ENCODE peak calls at places on chromosomes 5 and 9, in eight cellular contexts. F is COLO829; U is NCI-H1694; Z is KG1; O is posterior cingulate gyrus; X is NCI-H1092 treated with DMSO at 0.1 percent for 48 hours; D is NCI-H2029; G is stimulated activated CD8-positive, alpha-beta memory T cell treated with anti-CD3 and anti-CD28 coated beads, Interleukin-12 subunit alpha, Interleukin-12 subunit beta, amount 100 ng/mL, for 1 hour. W is an unnamed sample.

GRCh38 chr9:12798066-12798770 is 23.4 kb downstream of the LURAP1L start:
- DNase-seq in F (no peak), U (peak), Z (no peak), O (no peak), X (peak), D (no peak), G (no peak), W (no peak)

GRCh38 chr5:154209591-154210081 is 19.1 kb downstream of the GALNT10 start:
- DNase-seq in F (no peak), U (no peak), Z (no peak), O (no peak), X (no peak), D (peak), G (no peak), W (no peak)

GRCh38 chr5:151493599-151494136 is 46.3 kb downstream of the SLC36A1 start:
- DNase-seq in F (no peak), U (no peak), Z (no peak), O (no peak), X (no peak), D (no peak), G (no peak), W (no peak)

GRCh38 chr5:180598797-180599589 is 7.7 kb upstream of the SCGB3A1 start:
- DNase-seq in F (no peak), U (no peak), Z (no peak), O (peak), X (no peak), D (no peak), G (no peak), W (no peak)

GRCh38 chr5:347712-348284 is 26.3 kb downstream of the AHRR start:
- DNase-seq in F (no peak), U (no peak), Z (no peak), O (no peak), X (no peak), D (no peak), G (no peak), W (no peak)

GRCh38 chr5:41338276-41338675 is 124.9 kb upstream of the C6 start:
- DNase-seq in F (no peak), U (no peak), Z (no peak), O (no peak), X (no peak), D (no peak), G (no peak), W (no peak)

GRCh38 chr9:68778635-68779034 is 73.6 kb downstream of the PIP5K1B start:
- DNase-seq in F (no peak), U (no peak), Z (no peak), O (no peak), X (no peak), D (no peak), G (no peak), W (no peak)

GRCh38 chr5:126509339-126509738 is 85.7 kb downstream of the ALDH7A1 start:
- DNase-seq in F (no peak), U (no peak), Z (no peak), O (no peak), X (no peak), D (no peak), G (no peak), W (no peak)

GRCh38 chr5:23269981-23270380 is 237.4 kb upstream of the PRDM9 start:
- DNase-seq in F (no peak), U (no peak), Z (no peak), O (no peak), X (no peak), D (no peak), G (no peak), W (no peak)

GRCh38 chr5:171387970-171388815 is 544 bp downstream of the NPM1 start:
- DNase-seq in F (peak), U (peak), Z (peak), O (peak), X (peak), D (peak), G (peak), W (peak)

GRCh38 chr9:2086971-2087370 is 71.8 kb downstream of the SMARCA2 start:
- DNase-seq in F (no peak), U (no peak), Z (no peak), O (no peak), X (no peak), D (no peak), G (no peak), W (no peak)

GRCh38 chr9:109507421-109507838 is 9.3 kb upstream of the PTPN3 start:
- DNase-seq in F (no peak), U (no peak), Z (no peak), O (no peak), X (no peak), D (no peak), G (no peak), W (no peak)

GRCh38 chr9:68950689-68951088 is 63.2 kb downstream of the PRKACG start:
- DNase-seq in F (no peak), U (no peak), Z (no peak), O (no peak), X (no peak), D (no peak), G (no peak), W (no peak)

GRCh38 chr5:140239939-140240700 is 62.8 kb downstream of the PFDN1 start:
- DNase-seq in F (no peak), U (no peak), Z (no peak), O (peak), X (peak), D (peak), G (peak), W (peak)

GRCh38 chr9:15244001-15244441 is 63.0 kb downstream of the TTC39B start:
- DNase-seq in F (no peak), U (no peak), Z (no peak), O (no peak), X (no peak), D (no peak), G (no peak), W (no peak)

GRCh38 chr9:101037433-101037832 is 8.9 kb downstream of the PLPPR1 start:
- DNase-seq in F (no peak), U (no peak), Z (no peak), O (no peak), X (peak), D (no peak), G (no peak), W (no peak)

GRCh38 chr5:124583469-124584350 is 162.7 kb downstream of the ZNF608 start:
- DNase-seq in F (no peak), U (no peak), Z (no peak), O (no peak), X (no peak), D (peak), G (no peak), W (peak)

W was measured in activated naive CD4-positive, alpha-beta T cell treated with Interleukin-2 at 50 U/mL for 16 hours.